ENCODE peak calls at places on chromosomes 7 and 10, in seven cellular contexts. One of them, this sample, is unnamed. For H3K9me3 and H3K4me1, the result is how much of the 10 kb centered on the place peaks cover.

GRCh38 chr10:92969151-92969550 is 91.4 kb upstream of the CYP26C1 start:
- DNase-seq in transverse colon: no peak
- DNase-seq in lung: no peak
- DNase-seq in breast epithelium: no peak
- DNase-seq in ascending aorta: no peak
- DNase-seq in hepatocyte: no peak
- DNase-seq in PC-3: no peak
- DNase-seq in this sample: no peak

GRCh38 chr7:48255046-48255445 is 83.8 kb downstream of the ABCA13 start:
- DNase-seq in hepatocyte: no peak
- DNase-seq in lung: no peak
- DNase-seq in breast epithelium: no peak
- DNase-seq in ascending aorta: no peak
- DNase-seq in transverse colon: no peak
- DNase-seq in PC-3: no peak
- DNase-seq in this sample: no peak

GRCh38 chr10:17134737-17135260 is 5.2 kb upstream of the CUBN start:
- DNase-seq in PC-3: peak
- DNase-seq in hepatocyte: no peak
- DNase-seq in lung: no peak
- DNase-seq in breast epithelium: no peak
- DNase-seq in transverse colon: no peak
- DNase-seq in ascending aorta: no peak
- DNase-seq in this sample: no peak

GRCh38 chr7:15921576-15921975 is 235.1 kb upstream of the MEOX2 start:
- DNase-seq in PC-3: peak
- DNase-seq in lung: no peak
- DNase-seq in breast epithelium: no peak
- DNase-seq in hepatocyte: no peak
- DNase-seq in transverse colon: no peak
- DNase-seq in ascending aorta: no peak
- DNase-seq in this sample: no peak

GRCh38 chr7:36283711-36284130 is 105.9 kb upstream of the ANLN start:
- DNase-seq in transverse colon: peak
- DNase-seq in PC-3: no peak
- DNase-seq in hepatocyte: no peak
- DNase-seq in breast epithelium: no peak
- DNase-seq in ascending aorta: peak
- DNase-seq in lung: peak
- DNase-seq in this sample: no peak

GRCh38 chr10:106436123-106436740 is 728.3 kb downstream of the SORCS1 start:
- DNase-seq in PC-3: peak
- DNase-seq in ascending aorta: no peak
- DNase-seq in breast epithelium: no peak
- DNase-seq in lung: no peak
- DNase-seq in hepatocyte: no peak
- DNase-seq in transverse colon: no peak
- DNase-seq in this sample: no peak

GRCh38 chr7:70325509-70326101 is 727.3 kb downstream of the AUTS2 start:
- DNase-seq in lung: no peak
- DNase-seq in transverse colon: no peak
- DNase-seq in breast epithelium: no peak
- DNase-seq in ascending aorta: no peak
- DNase-seq in hepatocyte: peak
- DNase-seq in PC-3: no peak
- DNase-seq in this sample: no peak

GRCh38 chr10:21184216-21184615 is 287.1 kb upstream of the NEBL start:
- DNase-seq in transverse colon: no peak
- DNase-seq in ascending aorta: no peak
- DNase-seq in hepatocyte: no peak
- DNase-seq in breast epithelium: peak
- DNase-seq in lung: no peak
- DNase-seq in PC-3: peak
- DNase-seq in this sample: no peak

GRCh38 chr10:71435571-71436267 is 39.0 kb downstream of the CDH23 start:
- DNase-seq in transverse colon: peak
- DNase-seq in hepatocyte: no peak
- DNase-seq in ascending aorta: no peak
- DNase-seq in lung: no peak
- DNase-seq in breast epithelium: no peak
- DNase-seq in PC-3: no peak
- DNase-seq in this sample: no peak

GRCh38 chr10:52573347-52573746 is 199.2 kb downstream of the MBL2 start:
- DNase-seq in breast epithelium: no peak
- DNase-seq in transverse colon: no peak
- DNase-seq in hepatocyte: no peak
- DNase-seq in PC-3: peak
- DNase-seq in ascending aorta: no peak
- DNase-seq in lung: no peak
- DNase-seq in this sample: no peak

GRCh38 chr10:124003481-124004371 is 89.7 kb downstream of the CHST15 start:
- DNase-seq in lung: no peak
- DNase-seq in PC-3: no peak
- DNase-seq in ascending aorta: no peak
- DNase-seq in transverse colon: no peak
- DNase-seq in breast epithelium: peak
- DNase-seq in hepatocyte: no peak
- DNase-seq in this sample: peak

GRCh38 chr10:101139421-101139911 is 8.4 kb downstream of the TLX1 start:
- DNase-seq in breast epithelium: no peak
- DNase-seq in PC-3: no peak
- DNase-seq in ascending aorta: no peak
- DNase-seq in hepatocyte: no peak
- DNase-seq in lung: no peak
- DNase-seq in transverse colon: no peak
- DNase-seq in this sample: no peak

GRCh38 chr10:48526846-48527505 is 77.9 kb downstream of the ARHGAP22 start:
- DNase-seq in hepatocyte: no peak
- DNase-seq in breast epithelium: no peak
- DNase-seq in transverse colon: no peak
- DNase-seq in lung: no peak
- DNase-seq in ascending aorta: no peak
- DNase-seq in PC-3: no peak
- DNase-seq in this sample: no peak

GRCh38 chr7:42502022-42502421 is 265.0 kb upstream of the GLI3 start:
- DNase-seq in hepatocyte: no peak
- DNase-seq in lung: no peak
- DNase-seq in breast epithelium: no peak
- DNase-seq in PC-3: peak
- DNase-seq in ascending aorta: no peak
- DNase-seq in transverse colon: no peak
- DNase-seq in this sample: no peak

GRCh38 chr7:124840435-124840834 is 74.8 kb upstream of the GPR37 start:
- DNase-seq in transverse colon: no peak
- DNase-seq in PC-3: peak
- DNase-seq in ascending aorta: no peak
- DNase-seq in lung: no peak
- DNase-seq in hepatocyte: peak
- DNase-seq in breast epithelium: no peak
- DNase-seq in this sample: no peak

GRCh38 chr10:84256510-84257342 is 11.9 kb downstream of the RGR start:
- DNase-seq in transverse colon: peak
- DNase-seq in breast epithelium: no peak
- DNase-seq in lung: peak
- DNase-seq in hepatocyte: peak
- DNase-seq in PC-3: no peak
- DNase-seq in ascending aorta: no peak
- DNase-seq in this sample: peak

GRCh38 chr7:51551070-51551469 is 234.5 kb upstream of the COBL start:
- DNase-seq in transverse colon: no peak
- DNase-seq in PC-3: no peak
- DNase-seq in breast epithelium: no peak
- DNase-seq in hepatocyte: no peak
- DNase-seq in ascending aorta: no peak
- DNase-seq in lung: no peak
- DNase-seq in this sample: no peak

GRCh38 chr7:151813445-151813844 is 63.5 kb downstream of the PRKAG2 start:
- DNase-seq in ascending aorta: no peak
- DNase-seq in lung: no peak
- DNase-seq in hepatocyte: no peak
- DNase-seq in breast epithelium: no peak
- DNase-seq in PC-3: no peak
- DNase-seq in transverse colon: no peak
- DNase-seq in this sample: peak

GRCh38 chr7:155738652-155739537 is 73.4 kb downstream of the SHH start:
- DNase-seq in lung: peak
- DNase-seq in PC-3: peak
- DNase-seq in breast epithelium: peak
- DNase-seq in transverse colon: peak
- DNase-seq in ascending aorta: no peak
- DNase-seq in hepatocyte: peak
- DNase-seq in this sample: peak

GRCh38 chr7:82507365-82507975 is 63.9 kb upstream of the CACNA2D1 start:
- DNase-seq in hepatocyte: no peak
- DNase-seq in lung: no peak
- DNase-seq in transverse colon: no peak
- DNase-seq in PC-3: no peak
- DNase-seq in breast epithelium: no peak
- DNase-seq in ascending aorta: no peak
- DNase-seq in this sample: no peak

GRCh38 chr10:129881641-129882040 is 82.4 kb downstream of the EBF3 start:
- DNase-seq in PC-3: no peak
- DNase-seq in hepatocyte: no peak
- DNase-seq in transverse colon: no peak
- DNase-seq in breast epithelium: no peak
- DNase-seq in lung: no peak
- DNase-seq in ascending aorta: no peak
- DNase-seq in this sample: no peak

GRCh38 chr10:116811691-116812090 is 37.6 kb upstream of the ENO4 start:
- DNase-seq in ascending aorta: no peak
- DNase-seq in breast epithelium: no peak
- DNase-seq in transverse colon: no peak
- DNase-seq in PC-3: no peak
- DNase-seq in lung: no peak
- DNase-seq in hepatocyte: no peak
- DNase-seq in this sample: no peak

GRCh38 chr10:116808706-116809105 is 40.6 kb upstream of the ENO4 start:
- DNase-seq in ascending aorta: no peak
- DNase-seq in lung: no peak
- DNase-seq in breast epithelium: no peak
- DNase-seq in hepatocyte: no peak
- DNase-seq in PC-3: no peak
- DNase-seq in transverse colon: no peak
- DNase-seq in this sample: no peak

GRCh38 chr10:116810895-116811294 is 38.4 kb upstream of the ENO4 start:
- DNase-seq in breast epithelium: no peak
- DNase-seq in hepatocyte: no peak
- DNase-seq in ascending aorta: no peak
- DNase-seq in PC-3: no peak
- DNase-seq in transverse colon: no peak
- DNase-seq in lung: no peak
- DNase-seq in this sample: no peak

DNA sequence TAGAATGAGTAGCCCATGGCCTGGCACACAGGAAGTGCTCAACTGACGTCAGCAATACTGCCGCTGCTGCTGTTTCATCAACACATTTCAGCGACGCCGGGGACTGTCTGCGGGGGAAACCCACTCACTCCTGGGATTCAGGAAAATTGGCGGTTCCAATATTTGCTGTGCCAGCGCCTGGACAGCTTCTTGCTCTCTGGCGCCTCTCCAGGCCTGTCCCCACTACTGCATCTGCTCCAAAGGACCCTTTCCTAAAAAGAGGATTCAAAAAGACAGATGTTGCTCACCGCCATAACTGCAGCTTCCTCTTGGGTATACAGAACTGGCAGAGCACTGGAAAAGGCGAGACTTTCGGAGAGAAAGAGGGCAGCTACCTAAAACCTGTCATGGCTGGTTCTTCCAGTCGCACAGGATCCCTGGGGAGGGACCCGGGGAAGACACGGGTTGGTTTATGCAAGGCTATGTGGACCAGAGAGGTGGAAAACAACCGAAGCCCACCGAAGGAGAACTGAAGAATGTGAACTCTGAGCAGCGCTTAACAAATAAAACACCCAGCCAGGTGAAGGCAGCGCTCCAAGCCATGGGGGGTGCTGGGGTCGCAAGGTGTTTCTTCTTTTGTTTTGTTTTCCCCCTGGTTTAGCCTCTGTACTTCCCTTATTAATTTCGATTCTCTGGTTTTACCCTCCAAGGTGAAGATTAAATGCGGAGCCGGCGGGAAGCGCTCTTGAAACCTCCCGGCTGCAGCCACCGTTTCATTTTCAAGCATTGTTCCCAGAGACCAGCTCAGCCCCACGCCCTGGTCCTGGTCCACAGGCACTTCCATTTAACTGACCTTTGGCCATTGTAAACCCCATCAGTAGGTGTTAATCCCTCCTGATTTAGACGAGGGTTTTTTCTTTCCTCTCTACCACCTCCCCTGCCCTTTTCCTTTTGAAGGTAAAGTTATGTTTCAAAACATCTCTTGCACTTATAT is 39.5 kb upstream of the ENO4 start:
- DNase-seq in lung: no peak
- DNase-seq in transverse colon: peak
- DNase-seq in hepatocyte: peak
- DNase-seq in PC-3: no peak
- DNase-seq in breast epithelium: no peak
- DNase-seq in ascending aorta: no peak
- DNase-seq in this sample: no peak
- H3K27ac ChIP-seq in lung: no peak
- H3K27ac ChIP-seq in transverse colon: no peak
- H3K27ac ChIP-seq in hepatocyte: no peak
- H3K27ac ChIP-seq in PC-3: no peak
- H3K27ac ChIP-seq in breast epithelium: no peak
- H3K27ac ChIP-seq in ascending aorta: no peak
- H3K27ac ChIP-seq in this sample: no peak

GRCh38 chr10:133186416-133187090 is 26.5 kb downstream of the KNDC1 start:
- DNase-seq in lung: no peak
- DNase-seq in PC-3: no peak
- DNase-seq in ascending aorta: no peak
- DNase-seq in breast epithelium: no peak
- DNase-seq in transverse colon: no peak
- DNase-seq in hepatocyte: no peak
- DNase-seq in this sample: no peak
- H3K9me3 ChIP-seq in lung: under half
- H3K9me3 ChIP-seq in PC-3: under half
- H3K9me3 ChIP-seq in ascending aorta: under half
- H3K9me3 ChIP-seq in breast epithelium: under half
- H3K9me3 ChIP-seq in transverse colon: under half
- H3K9me3 ChIP-seq in hepatocyte: under half
- H3K9me3 ChIP-seq in this sample: under half

DNA sequence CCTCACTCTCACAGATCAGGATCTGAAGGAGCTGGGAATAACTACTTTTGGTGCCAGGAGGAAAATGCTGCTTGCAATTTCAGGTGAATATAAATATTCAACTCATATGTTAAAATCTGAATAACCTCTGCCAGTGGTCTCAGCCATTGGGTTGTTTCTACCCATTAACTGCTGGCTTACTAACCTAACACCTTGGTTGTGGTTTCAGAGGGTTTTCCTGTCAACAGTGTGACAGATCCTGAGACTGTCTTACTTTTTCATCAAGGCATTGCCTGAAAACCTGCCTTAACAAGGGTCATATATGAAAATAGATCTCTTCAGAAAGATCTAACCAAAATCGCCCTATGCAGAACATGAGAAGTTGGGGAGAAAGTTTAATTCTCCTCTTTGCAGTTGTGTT is 307.7 kb downstream of the BICC1 start:
- DNase-seq in hepatocyte: no peak
- DNase-seq in ascending aorta: no peak
- DNase-seq in breast epithelium: no peak
- DNase-seq in PC-3: no peak
- DNase-seq in transverse colon: no peak
- DNase-seq in lung: no peak
- DNase-seq in this sample: no peak
- H3K4me1 ChIP-seq in hepatocyte: under half
- H3K4me1 ChIP-seq in ascending aorta: under half
- H3K4me1 ChIP-seq in breast epithelium: under half
- H3K4me1 ChIP-seq in PC-3: under half
- H3K4me1 ChIP-seq in transverse colon: under half
- H3K4me1 ChIP-seq in lung: under half
- H3K4me1 ChIP-seq in this sample: under half

GRCh38 chr7:150586068-150586777 is 19.0 kb downstream of the GIMAP4 start:
- DNase-seq in ascending aorta: no peak
- DNase-seq in PC-3: no peak
- DNase-seq in transverse colon: no peak
- DNase-seq in hepatocyte: no peak
- DNase-seq in lung: peak
- DNase-seq in breast epithelium: no peak
- DNase-seq in this sample: no peak
- H3K27ac ChIP-seq in ascending aorta: peak
- H3K27ac ChIP-seq in PC-3: no peak
- H3K27ac ChIP-seq in transverse colon: peak
- H3K27ac ChIP-seq in hepatocyte: no peak
- H3K27ac ChIP-seq in lung: peak
- H3K27ac ChIP-seq in breast epithelium: peak
- H3K27ac ChIP-seq in this sample: peak

This sample was measured in Peyer's patch.